ENCODE peak calls at places on chromosomes 5 and 9, in eight cellular contexts. H is left ventricle myocardium inferior, P is cardiac muscle cell, C is hepatocyte, B is heart right ventricle, J is mesendoderm, Z is Panc1, G is tibial nerve. T is an unnamed sample.

GRCh38 chr5:78795757-78796156 is 147.2 kb upstream of the LHFPL2 start:
- DNase-seq in H (no peak), P (no peak), C (peak; percentile 25), B (no peak), J (no peak), Z (no peak), G (no peak), T (no peak)

GRCh38 chr5:139636207-139636792 is 11.8 kb upstream of the CXXC5 start:
- DNase-seq in H (no peak), P (no peak), C (peak; percentile 24), B (no peak), J (no peak), Z (no peak), G (no peak), T (peak; percentile 69)

GRCh38 chr9:92954886-92955285 is 7.6 kb downstream of the FGD3 start:
- DNase-seq in H (no peak), P (no peak), C (no peak), B (no peak), J (no peak), Z (no peak), G (no peak), T (no peak)

GRCh38 chr9:4691794-4692193 is 12.4 kb downstream of the CDC37L1 start:
- DNase-seq in H (no peak), P (peak; percentile 64), C (no peak), B (no peak), J (no peak), Z (no peak), G (no peak), T (no peak)

GRCh38 chr5:33855396-33855795 is 36.4 kb downstream of the ADAMTS12 start:
- DNase-seq in H (no peak), P (no peak), C (no peak), B (no peak), J (no peak), Z (no peak), G (no peak), T (no peak)

GRCh38 chr5:88503065-88503394 is 234.4 kb upstream of the TMEM161B start:
- DNase-seq in H (no peak), P (peak; percentile 15), C (no peak), B (no peak), J (no peak), Z (no peak), G (no peak), T (no peak)

GRCh38 chr5:172918421-172919371 is 40.5 kb upstream of the RPL26L1 start:
- DNase-seq in H (no peak), P (no peak), C (no peak), B (no peak), J (no peak), Z (no peak), G (no peak), T (peak; percentile 22)

GRCh38 chr9:137171149-137172063 is at the start of gene TMEM210:
- DNase-seq in H (no peak), P (no peak), C (no peak), B (no peak), J (no peak), Z (no peak), G (no peak), T (no peak)

GRCh38 chr9:121748727-121749546 is 97.5 kb downstream of the DAB2IP start:
- DNase-seq in H (peak; percentile 76), P (no peak), C (no peak), B (peak; percentile 80), J (no peak), Z (no peak), G (no peak), T (no peak)

GRCh38 chr5:88691945-88692868 is 190.8 kb downstream of the MEF2C start:
- DNase-seq in H (no peak), P (no peak), C (no peak), B (no peak), J (peak; percentile 47), Z (no peak), G (no peak), T (no peak)

GRCh38 chr9:37914701-37915358 is 10.9 kb upstream of the SLC25A51 start:
- DNase-seq in H (no peak), P (no peak), C (no peak), B (no peak), J (no peak), Z (no peak), G (no peak), T (no peak)

GRCh38 chr5:67795781-67796477 is 419.6 kb upstream of the PIK3R1 start:
- DNase-seq in H (no peak), P (no peak), C (no peak), B (no peak), J (no peak), Z (no peak), G (no peak), T (no peak)

GRCh38 chr5:10761842-10762165 is 770 bp upstream of the DAP start:
- DNase-seq in H (no peak), P (peak; percentile 55), C (no peak), B (no peak), J (no peak), Z (no peak), G (peak; percentile 14), T (no peak)

DNA sequence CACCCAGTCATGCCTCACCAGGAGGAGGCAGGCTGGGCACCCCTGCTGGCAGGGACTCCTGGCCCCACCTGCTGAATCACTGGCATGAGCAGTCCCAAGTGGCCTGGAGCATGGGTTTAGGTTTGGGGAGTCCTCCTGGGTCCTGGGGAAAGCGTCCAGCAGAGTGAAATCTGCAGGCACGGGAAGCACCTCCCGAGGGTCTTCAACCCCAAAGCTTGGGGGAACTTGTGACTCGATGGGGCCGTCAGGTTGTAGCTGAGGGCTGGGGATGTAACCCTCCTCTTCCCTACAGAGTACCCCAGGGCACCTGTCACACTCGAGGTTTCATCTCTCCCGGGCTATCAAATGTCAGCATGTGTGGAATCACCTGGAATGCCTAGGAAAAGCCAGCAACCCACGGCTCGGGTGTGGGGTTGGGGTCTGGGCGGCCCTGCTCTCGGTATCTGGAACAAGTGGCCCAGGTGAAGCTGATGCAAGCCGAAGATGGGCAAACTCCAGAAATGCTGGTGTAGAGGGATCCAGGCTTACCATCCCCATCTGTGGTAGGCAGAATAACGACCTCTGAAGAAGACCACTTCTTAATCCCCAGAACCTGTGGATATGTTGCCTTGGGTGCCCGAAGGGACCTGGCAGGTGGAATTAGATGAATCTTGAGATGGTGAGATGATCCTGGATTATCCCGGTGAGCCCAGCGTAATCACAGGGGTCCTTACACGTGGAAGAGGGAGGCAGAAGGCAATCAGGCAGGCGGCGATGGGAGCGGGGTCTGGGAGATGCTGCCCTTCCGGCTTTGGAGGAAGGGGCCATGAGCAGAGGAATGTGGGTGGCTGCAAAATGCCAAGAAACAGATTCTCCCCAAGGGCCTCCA is 6.1 kb upstream of the RASGEF1C start:
- DNase-seq in H (no peak), P (no peak), C (no peak), B (no peak), J (no peak), Z (no peak), G (no peak), T (no peak)
- H3K27ac ChIP-seq in H (no peak overlapping the region), P (no peak overlapping the region), C (no peak overlapping the region), B (no peak overlapping the region), J (no peak overlapping the region), Z (no peak overlapping the region), G (no peak overlapping the region), T (no peak overlapping the region)

GRCh38 chr5:55383254-55383653 is 75.5 kb downstream of the MTREX start:
- DNase-seq in H (no peak), P (no peak), C (no peak), B (no peak), J (no peak), Z (no peak), G (no peak), T (no peak)
- H3K36me3 ChIP-seq in H (peaks cover 74% of the 10 kb centered on the region), P (peaks cover 23% of the 10 kb centered on the region), C (peaks cover 7% of the 10 kb centered on the region), B (peaks cover 72% of the 10 kb centered on the region), J (no peaks in the 10 kb centered on the region), Z (peaks cover 16% of the 10 kb centered on the region), G (peaks cover 72% of the 10 kb centered on the region), T (peaks cover 14% of the 10 kb centered on the region)

GRCh38 chr5:40904205-40904993 is 4.9 kb upstream of the C7 start:
- DNase-seq in H (peak; percentile 53), P (peak; percentile 93), C (peak; percentile 82), B (peak; percentile 34), J (peak; percentile 87), Z (peak; percentile 75), G (peak; percentile 85), T (no peak)
- H3K27ac ChIP-seq in H (peak overlapping the region; percentile 76), P (peak overlapping the region; percentile 95), C (no peak overlapping the region), B (peak overlapping the region; percentile 46), J (no peak overlapping the region), Z (no peak overlapping the region), G (no peak overlapping the region), T (no peak overlapping the region)

GRCh38 chr5:111124793-111125192 is 32.6 kb downstream of the WDR36 start:
- DNase-seq in H (no peak), P (no peak), C (no peak), B (no peak), J (no peak), Z (no peak), G (no peak), T (no peak)

GRCh38 chr5:111121926-111122325 is 29.8 kb downstream of the WDR36 start:
- DNase-seq in H (no peak), P (no peak), C (no peak), B (no peak), J (no peak), Z (no peak), G (no peak), T (no peak)

GRCh38 chr5:111120911-111121310 is 28.8 kb downstream of the WDR36 start:
- DNase-seq in H (no peak), P (no peak), C (no peak), B (no peak), J (no peak), Z (no peak), G (no peak), T (no peak)

GRCh38 chr5:111119856-111120255 is 27.7 kb downstream of the WDR36 start:
- DNase-seq in H (no peak), P (no peak), C (no peak), B (no peak), J (no peak), Z (no peak), G (no peak), T (no peak)

DNA sequence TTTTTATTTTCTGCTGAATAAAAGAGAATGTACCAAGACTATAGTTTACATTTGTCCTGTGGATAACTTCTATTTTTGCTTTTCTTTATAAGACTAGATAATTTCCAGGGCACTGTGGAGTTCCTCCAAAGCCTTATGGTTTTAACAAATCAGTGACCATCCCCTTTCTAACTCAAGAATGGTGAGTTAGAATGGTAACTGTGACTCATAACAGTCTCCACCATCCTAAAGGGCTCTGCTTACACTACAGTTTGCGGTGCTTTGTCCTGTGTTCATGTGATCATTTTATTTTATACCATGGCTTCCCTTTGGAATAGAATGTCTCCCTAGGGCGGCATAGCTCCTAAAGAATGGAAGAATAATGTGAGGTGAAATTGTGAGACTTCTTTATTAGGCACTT is 30.2 kb downstream of the WDR36 start:
- DNase-seq in H (no peak), P (no peak), C (no peak), B (no peak), J (no peak), Z (no peak), G (no peak), T (no peak)
- H3K36me3 ChIP-seq in H (peaks cover 97% of the 10 kb centered on the region), P (peaks cover 80% of the 10 kb centered on the region), C (peaks cover 5% of the 10 kb centered on the region), B (peaks cover 100% of the 10 kb centered on the region), J (peaks cover 2% of the 10 kb centered on the region), Z (peaks cover 69% of the 10 kb centered on the region), G (peaks cover 84% of the 10 kb centered on the region), T (peaks cover 21% of the 10 kb centered on the region)

T was measured in CD8-positive, alpha-beta T cell.